ENCODE peak calls at places on chromosomes 5 and 9, in four cellular contexts. W is stomach, D is H1, R is transverse colon. G is an unnamed sample. For H3K36me3, the result is how much of the 10 kb centered on the place peaks cover.

GRCh38 chr9:121261107-121261460 is 6.9 kb upstream of the GSN start:
- DNase-seq in W (no peak), D (no peak), R (no peak), G (no peak)

GRCh38 chr5:109105631-109106267 is 304.0 kb downstream of the PJA2 start:
- DNase-seq in W (no peak), D (no peak), R (no peak), G (no peak)

GRCh38 chr5:93793159-93793781 is 51.9 kb upstream of the POU5F2 start:
- DNase-seq in W (no peak), D (no peak), R (no peak), G (no peak)

GRCh38 chr9:110261631-110262030 is 5.3 kb upstream of the TXN start:
- DNase-seq in W (no peak), D (no peak), R (no peak), G (no peak)

GRCh38 chr5:131230406-131230805 is 33.4 kb upstream of the CDC42SE2 start:
- DNase-seq in W (no peak), D (no peak), R (no peak), G (no peak)

GRCh38 chr9:85064811-85065371 is 395.4 kb downstream of the NTRK2 start:
- DNase-seq in W (no peak), D (no peak), R (no peak), G (no peak)

GRCh38 chr5:143922718-143923117 is 110.8 kb downstream of the HMHB1 start:
- DNase-seq in W (no peak), D (no peak), R (no peak), G (no peak)

GRCh38 chr5:142425286-142426065 is 100.7 kb upstream of the SPRY4 start:
- DNase-seq in W (no peak), D (no peak), R (no peak), G (no peak)

GRCh38 chr5:142327111-142327842 is 2.5 kb upstream of the SPRY4 start:
- DNase-seq in W (no peak), D (no peak), R (no peak), G (no peak)

GRCh38 chr9:128026255-128027165 is 40.6 kb downstream of the NAIF1 start:
- DNase-seq in W (peak), D (no peak), R (peak), G (no peak)

GRCh38 chr9:8074645-8075044 is 275.1 kb upstream of the DMAC1 start:
- DNase-seq in W (no peak), D (no peak), R (no peak), G (no peak)

GRCh38 chr5:157516016-157516415 is 56.0 kb downstream of the NIPAL4 start:
- DNase-seq in W (no peak), D (no peak), R (no peak), G (no peak)

GRCh38 chr5:35362772-35363171 is 132.5 kb upstream of the PRLR start:
- DNase-seq in W (no peak), D (no peak), R (no peak), G (no peak)

GRCh38 chr5:74233571-74233970 is 407.0 kb downstream of the ENC1 start:
- DNase-seq in W (no peak), D (no peak), R (no peak), G (no peak)

GRCh38 chr5:124274949-124275348 is 471.5 kb downstream of the ZNF608 start:
- DNase-seq in W (no peak), D (no peak), R (no peak), G (no peak)

GRCh38 chr5:95879661-95880060 is 57.1 kb upstream of the GLRX start:
- DNase-seq in W (no peak), D (no peak), R (no peak), G (no peak)

GRCh38 chr9:120944434-120945125 is 18.0 kb upstream of the TRAF1 start:
- DNase-seq in W (no peak), D (no peak), R (no peak), G (no peak)

GRCh38 chr9:134413890-134414731 is 87.9 kb downstream of the RXRA start:
- DNase-seq in W (peak), D (no peak), R (peak), G (peak)

GRCh38 chr5:135240781-135241360 is 158.2 kb downstream of the MACROH2A1 start:
- DNase-seq in W (peak), D (peak), R (no peak), G (no peak)

GRCh38 chr9:93786204-93786603 is 169.0 kb downstream of the BARX1 start:
- DNase-seq in W (no peak), D (no peak), R (no peak), G (no peak)

GRCh38 chr5:69136296-69136695 is 30.7 kb upstream of the CCNB1 start:
- DNase-seq in W (no peak), D (no peak), R (no peak), G (no peak)

GRCh38 chr5:142246-142810 is 49.0 kb upstream of the LRRC14B start:
- DNase-seq in W (no peak), D (no peak), R (no peak), G (no peak)

GRCh38 chr5:69484891-69485290 is 7.7 kb upstream of the OCLN start:
- DNase-seq in W (no peak), D (no peak), R (no peak), G (no peak)

GRCh38 chr5:59095480-59095879 is 512.6 kb downstream of the RAB3C start:
- DNase-seq in W (no peak), D (no peak), R (no peak), G (no peak)

GRCh38 chr5:133240425-133241091 is 188.7 kb downstream of the HSPA4 start:
- DNase-seq in W (peak), D (no peak), R (no peak), G (no peak)

GRCh38 chr9:19162956-19163355 is 35.7 kb upstream of the PLIN2 start:
- DNase-seq in W (no peak), D (no peak), R (no peak), G (peak)

GRCh38 chr5:132260714-132261615 is 3.5 kb downstream of the PDLIM4 start:
- DNase-seq in W (peak), D (peak), R (peak), G (no peak)

GRCh38 chr9:118331622-118332045 is 627.4 kb downstream of the TLR4 start:
- DNase-seq in W (no peak), D (no peak), R (no peak), G (no peak)

GRCh38 chr5:96322217-96322616 is 110.8 kb downstream of the PCSK1 start:
- DNase-seq in W (no peak), D (no peak), R (no peak), G (no peak)

GRCh38 chr9:89138463-89139390 is 39.9 kb downstream of the SHC3 start:
- DNase-seq in W (no peak), D (no peak), R (no peak), G (no peak)

GRCh38 chr9:113463418-113464285 is at the start of gene RGS3:
- DNase-seq in W (peak), D (peak), R (peak), G (peak)

GRCh38 chr5:28483327-28484025 is 1445.1 kb upstream of the CDH9 start:
- DNase-seq in W (no peak), D (no peak), R (no peak), G (no peak)

GRCh38 chr5:72117281-72117680 is 10.0 kb downstream of the MAP1B start:
- DNase-seq in W (no peak), D (no peak), R (no peak), G (no peak)

GRCh38 chr5:16590685-16591084 is 26.1 kb downstream of the RETREG1 start:
- DNase-seq in W (no peak), D (no peak), R (no peak), G (no peak)
- TF ChIP-seq EP300 in W (no peak), D (no peak), R (no peak), G (no peak)

DNA sequence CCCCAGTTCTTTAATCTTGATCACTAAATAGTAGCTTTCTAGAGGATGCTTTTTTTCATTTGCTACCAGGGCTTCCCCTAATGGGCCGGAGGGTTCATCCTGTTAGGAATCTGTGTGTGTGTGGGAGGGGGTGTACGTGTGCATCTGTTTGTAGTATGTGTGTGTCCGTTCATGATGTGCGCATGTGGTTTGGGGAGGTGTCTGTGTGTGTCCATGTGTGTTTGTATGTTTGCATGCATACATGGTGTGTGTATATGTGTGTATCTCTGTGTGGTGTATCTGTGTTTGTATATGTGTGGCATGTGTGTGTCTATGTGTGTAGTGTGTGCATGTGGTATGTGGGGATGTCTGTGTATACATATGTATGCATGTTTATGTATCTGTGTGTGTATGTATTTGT is 106.2 kb downstream of the SYK start:
- DNase-seq in W (no peak), D (no peak), R (no peak), G (no peak)
- H3K27ac ChIP-seq in W (no peak), D (no peak), R (no peak), G (no peak)

GRCh38 chr5:172058088-172058487 is 51.6 kb upstream of the FBXW11 start:
- DNase-seq in W (no peak), D (no peak), R (no peak), G (no peak)

GRCh38 chr5:172054611-172055153 is 48.2 kb upstream of the FBXW11 start:
- DNase-seq in W (no peak), D (no peak), R (no peak), G (no peak)

GRCh38 chr5:172052454-172053236 is 46.2 kb upstream of the FBXW11 start:
- DNase-seq in W (peak), D (no peak), R (peak), G (no peak)

GRCh38 chr5:172055996-172056395 is 49.6 kb upstream of the FBXW11 start:
- DNase-seq in W (no peak), D (no peak), R (no peak), G (no peak)

DNA sequence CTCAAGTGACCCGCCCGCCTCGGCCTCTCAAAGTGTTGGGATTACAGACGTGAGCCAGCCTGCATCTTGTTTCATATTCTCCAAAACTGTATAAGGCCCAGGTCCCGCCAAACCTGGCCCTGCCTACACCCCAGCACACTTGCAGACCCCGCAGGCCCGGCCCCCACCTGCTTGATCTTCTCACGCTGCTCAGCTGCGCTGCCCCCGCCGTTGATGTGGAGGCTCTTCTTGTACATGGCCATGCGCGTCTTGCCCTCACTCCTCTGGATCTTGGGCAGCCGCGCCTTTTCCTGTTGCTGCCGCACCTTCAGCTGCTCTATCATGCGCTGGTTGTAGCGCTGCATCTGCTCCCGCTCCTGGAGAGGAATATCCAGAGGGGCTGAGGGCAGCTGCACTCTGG is 49.0 kb upstream of the FBXW11 start:
- DNase-seq in W (no peak), D (no peak), R (no peak), G (peak)
- H3K36me3 ChIP-seq in W (half or more), D (under half), R (under half), G (half or more)

GRCh38 chr9:125406812-125407087 is 145.1 kb downstream of the GAPVD1 start:
- DNase-seq in W (no peak), D (no peak), R (no peak), G (no peak)
- TF ChIP-seq EP300 in W (no peak), D (no peak), R (no peak), G (no peak)

DNA sequence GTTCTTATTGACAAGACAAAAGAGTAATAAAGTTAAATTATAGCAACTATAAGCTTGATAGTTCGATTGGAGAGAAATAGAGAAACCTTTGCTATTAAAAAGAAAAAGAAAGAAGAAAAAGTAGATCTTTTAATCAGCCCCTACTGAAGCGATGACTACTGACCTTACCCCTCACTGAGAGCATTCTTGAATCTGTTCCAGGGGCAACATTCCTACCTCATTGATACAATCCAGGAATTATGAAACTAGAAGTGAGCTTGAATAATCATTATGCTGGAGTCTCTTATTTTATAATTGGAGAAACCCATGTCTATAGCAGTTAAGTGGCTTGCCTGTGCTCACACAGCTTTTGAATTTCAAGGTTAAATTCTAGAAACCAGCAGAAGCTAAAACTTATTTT is 547.8 kb upstream of the WWC1 start:
- DNase-seq in W (no peak), D (no peak), R (no peak), G (no peak)
- H3K27ac ChIP-seq in W (no peak), D (no peak), R (no peak), G (no peak)

GRCh38 chr5:150014456-150014855 is 13.9 kb downstream of the HMGXB3 start:
- DNase-seq in W (no peak), D (no peak), R (no peak), G (no peak)

GRCh38 chr5:150017606-150018005 is 17.1 kb downstream of the HMGXB3 start:
- DNase-seq in W (no peak), D (no peak), R (no peak), G (no peak)

GRCh38 chr5:150016537-150016936 is 16.0 kb downstream of the HMGXB3 start:
- DNase-seq in W (no peak), D (no peak), R (no peak), G (no peak)

GRCh38 chr5:150013931-150014330 is 13.4 kb downstream of the HMGXB3 start:
- DNase-seq in W (no peak), D (no peak), R (peak), G (no peak)

DNA sequence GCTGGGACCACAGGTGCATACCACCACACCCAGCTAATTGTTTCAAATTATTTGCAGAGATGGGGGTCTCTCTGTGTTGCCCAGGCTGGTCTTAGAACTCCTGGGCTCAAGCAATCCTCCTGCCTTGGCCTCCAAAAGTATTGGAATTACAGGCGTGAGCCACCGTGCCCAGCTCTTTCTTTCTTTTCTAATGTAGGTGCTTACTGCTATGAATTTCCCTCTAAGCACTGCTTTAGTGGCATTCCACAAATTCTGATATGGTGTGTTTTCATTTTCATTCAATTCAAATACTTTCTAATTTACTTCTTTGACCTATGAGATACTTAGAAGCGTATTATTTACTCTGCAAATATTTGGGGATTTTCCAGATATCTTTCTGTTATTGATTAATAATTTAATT is 14.9 kb downstream of the HMGXB3 start:
- DNase-seq in W (no peak), D (no peak), R (no peak), G (no peak)
- H3K36me3 ChIP-seq in W (half or more), D (half or more), R (under half), G (half or more)

GRCh38 chr5:155530046-155530445 is 516.5 kb downstream of the KIF4B start:
- DNase-seq in W (no peak), D (no peak), R (no peak), G (no peak)

GRCh38 chr5:155529366-155529765 is 515.8 kb downstream of the KIF4B start:
- DNase-seq in W (no peak), D (no peak), R (no peak), G (no peak)

GRCh38 chr5:155532621-155533314 is 519.2 kb downstream of the KIF4B start:
- DNase-seq in W (no peak), D (no peak), R (no peak), G (no peak)
- TF ChIP-seq EP300 in W (no peak), D (no peak), R (no peak), G (no peak)

GRCh38 chr9:96654450-96655197 is 493 bp downstream of the PRXL2C start:
- DNase-seq in W (peak), D (peak), R (peak), G (peak)
- H3K27ac ChIP-seq in W (peak), D (no peak), R (peak), G (peak)

GRCh38 chr9:95458666-95459065 is 58.1 kb downstream of the PTCH1 start:
- DNase-seq in W (no peak), D (no peak), R (no peak), G (no peak)

GRCh38 chr9:95452176-95452575 is 64.6 kb downstream of the PTCH1 start:
- DNase-seq in W (no peak), D (no peak), R (no peak), G (no peak)

GRCh38 chr9:95459218-95459617 is 57.6 kb downstream of the PTCH1 start:
- DNase-seq in W (no peak), D (no peak), R (no peak), G (no peak)

GRCh38 chr9:95457769-95458168 is 59.0 kb downstream of the PTCH1 start:
- DNase-seq in W (no peak), D (no peak), R (no peak), G (no peak)

GRCh38 chr9:95455714-95456113 is 61.1 kb downstream of the PTCH1 start:
- DNase-seq in W (no peak), D (no peak), R (no peak), G (no peak)
- H3K36me3 ChIP-seq in W (half or more), D (half or more), R (under half), G (under half)

GRCh38 chr5:172768573-172769323 is 2.2 kb downstream of the DUSP1 start:
- DNase-seq in W (peak), D (no peak), R (peak), G (peak)

GRCh38 chr5:172768098-172768572 is 2.9 kb downstream of the DUSP1 start:
- DNase-seq in W (no peak), D (no peak), R (no peak), G (no peak)

GRCh38 chr5:172764861-172765765 is 5.9 kb downstream of the DUSP1 start:
- DNase-seq in W (peak), D (peak), R (peak), G (peak)

GRCh38 chr5:172765766-172766286 is 5.2 kb downstream of the DUSP1 start:
- DNase-seq in W (no peak), D (no peak), R (peak), G (no peak)

DNA sequence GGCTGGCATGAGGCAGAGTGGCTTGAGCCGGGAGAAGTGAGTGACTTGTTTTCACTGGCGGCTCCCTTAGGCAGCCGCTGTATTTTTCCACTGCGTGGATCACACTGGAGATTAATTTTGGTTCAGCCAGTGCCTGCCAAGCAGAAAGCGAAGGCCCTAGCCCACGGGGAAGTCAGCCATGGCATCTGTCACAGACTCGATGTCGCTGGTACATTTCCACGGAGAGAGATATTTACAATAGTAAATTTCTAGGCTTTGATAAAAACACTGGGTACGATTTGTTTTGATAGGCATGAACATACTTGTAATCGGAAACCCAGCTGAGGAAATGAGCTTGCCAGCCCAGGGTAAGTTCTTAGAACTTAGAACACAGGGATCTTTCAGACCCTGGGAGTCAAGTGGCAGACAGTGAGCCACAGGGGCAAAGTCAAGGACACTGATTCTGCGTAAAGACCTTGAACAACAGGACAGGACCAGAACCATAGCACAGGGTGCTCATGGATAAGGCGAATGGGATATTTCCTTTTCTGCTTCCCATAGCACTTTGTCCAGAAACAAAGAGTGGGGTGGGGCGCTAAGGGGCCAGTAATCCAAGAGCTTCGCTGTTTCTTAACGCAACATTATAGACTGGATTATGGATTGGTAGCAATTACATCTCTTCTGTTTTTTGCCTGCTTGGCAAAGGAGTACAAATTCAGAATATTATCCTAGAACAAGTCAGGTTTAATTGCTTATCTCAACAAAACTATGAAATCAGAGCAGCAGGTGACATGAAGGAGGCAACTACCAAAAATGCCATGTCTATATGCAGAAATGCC is 4.5 kb downstream of the DUSP1 start:
- DNase-seq in W (peak), D (no peak), R (peak), G (peak)
- TF ChIP-seq EP300 in W (peak), D (no peak), R (no peak), G (peak)